ENCODE peak calls at places on chromosomes 6 and 20, in six cellular contexts. W is T-helper 2 cell, Z is amygdala, P is activated gamma-delta T cell treated with Interleukin-2 at 50 U/mL for 16 hours, I is head of caudate nucleus, Y is stomach. H is an unnamed sample.

GRCh38 chr6:113690255-113690956 is 166.7 kb upstream of the MARCKS start:
- DNase-seq in W (peak), Z (no peak), P (no peak), I (no peak), Y (no peak), H (no peak)

GRCh38 chr20:20303742-20304141 is 64.2 kb upstream of the INSM1 start:
- DNase-seq in W (no peak), Z (no peak), P (no peak), I (no peak), Y (no peak), H (no peak)

GRCh38 chr6:56347526-56347925 is 100.1 kb upstream of the COL21A1 start:
- DNase-seq in W (no peak), Z (no peak), P (no peak), I (no peak), Y (no peak), H (no peak)

GRCh38 chr20:14711681-14712080 is 374.3 kb upstream of the FLRT3 start:
- DNase-seq in W (no peak), Z (no peak), P (no peak), I (no peak), Y (no peak), H (no peak)

GRCh38 chr6:70738028-70738427 is 70.3 kb downstream of the SMAP1 start:
- DNase-seq in W (no peak), Z (no peak), P (no peak), I (no peak), Y (no peak), H (no peak)

GRCh38 chr6:100116409-100117194 is 122.6 kb upstream of the MCHR2 start:
- DNase-seq in W (peak), Z (no peak), P (no peak), I (peak), Y (no peak), H (peak)

GRCh38 chr20:10476319-10476724 is 41.2 kb downstream of the SLX4IP start:
- DNase-seq in W (peak), Z (no peak), P (no peak), I (no peak), Y (no peak), H (no peak)

GRCh38 chr20:35463455-35464300 is 8.3 kb downstream of the CEP250 start:
- DNase-seq in W (peak), Z (peak), P (peak), I (peak), Y (peak), H (no peak)

GRCh38 chr20:61663521-61664425 is 401.9 kb downstream of the TAF4 start:
- DNase-seq in W (no peak), Z (no peak), P (no peak), I (no peak), Y (no peak), H (no peak)

GRCh38 chr20:63314566-63315239 is 21.7 kb downstream of the COL20A1 start:
- DNase-seq in W (no peak), Z (no peak), P (no peak), I (no peak), Y (no peak), H (no peak)